ENCODE peak calls at places on chromosomes 2 and 18, in five cellular contexts. Y is A549, F is GM12878, R is upper lobe of left lung, H is HepG2. A is an unnamed sample.
A peak's percentile ranks its signal among the peaks of the same experiment; 100 is the strongest.

GRCh38 chr2:12624911-12625598 is 91.7 kb upstream of the TRIB2 start:
- ATAC-seq in Y (no peak), F (no peak), R (no peak), H (no peak), A (no peak)

GRCh38 chr2:159905901-159906300 is 107.9 kb upstream of the CD302 start:
- ATAC-seq in Y (no peak), F (no peak), R (no peak), H (peak; percentile 15), A (no peak)

GRCh38 chr2:170161516-170162260 is 16.3 kb upstream of the MYO3B start:
- ATAC-seq in Y (no peak), F (no peak), R (no peak), H (no peak), A (no peak)

GRCh38 chr2:73283545-73284295 is 558 bp downstream of the FBXO41 start:
- ATAC-seq in Y (peak; percentile 70), F (peak; percentile 40), R (peak; percentile 13), H (peak; percentile 78), A (peak; percentile 39)

GRCh38 chr2:97712693-97713295 is 582 bp upstream of the ZAP70 start:
- ATAC-seq in Y (no peak), F (no peak), R (no peak), H (peak; percentile 3), A (peak; percentile 6)

GRCh38 chr2:42025151-42025582 is 22.7 kb upstream of the PKDCC start:
- ATAC-seq in Y (peak; percentile 46), F (no peak), R (peak; percentile 55), H (peak; percentile 44), A (peak; percentile 40)

GRCh38 chr18:31490387-31490786 is 7.6 kb upstream of the DSG2 start:
- ATAC-seq in Y (no peak), F (peak; percentile 92), R (no peak), H (no peak), A (no peak)

GRCh38 chr2:189162566-189162965 is 17.0 kb downstream of the COL5A2 start:
- ATAC-seq in Y (no peak), F (no peak), R (no peak), H (no peak), A (no peak)

GRCh38 chr2:191474459-191474858 is 203.5 kb upstream of the NABP1 start:
- ATAC-seq in Y (no peak), F (no peak), R (no peak), H (no peak), A (no peak)

GRCh38 chr2:121804340-121804739 is 48.9 kb downstream of the TSN start:
- ATAC-seq in Y (no peak), F (peak; percentile 96), R (no peak), H (no peak), A (no peak)

GRCh38 chr2:212929116-212929515 is 222.3 kb downstream of the IKZF2 start:
- ATAC-seq in Y (no peak), F (peak; percentile 45), R (no peak), H (no peak), A (no peak)

GRCh38 chr2:237968048-237968862 is 1.4 kb downstream of the UBE2F start:
- ATAC-seq in Y (no peak), F (peak; percentile 76), R (peak; percentile 71), H (peak; percentile 50), A (peak; percentile 27)

GRCh38 chr18:13598591-13598990 is 127.8 kb downstream of the FAM210A start:
- ATAC-seq in Y (no peak), F (no peak), R (no peak), H (no peak), A (no peak)

GRCh38 chr2:175414872-175415487 is 233.5 kb upstream of the ATP5MC3 start:
- ATAC-seq in Y (peak; percentile 97), F (peak; percentile 81), R (peak; percentile 87), H (peak; percentile 97), A (no peak)

GRCh38 chr2:168160897-168161296 is 86.5 kb downstream of the STK39 start:
- ATAC-seq in Y (peak; percentile 77), F (peak; percentile 52), R (no peak), H (peak; percentile 67), A (no peak)

GRCh38 chr18:36572135-36572856 is 256.5 kb downstream of the TPGS2 start:
- ATAC-seq in Y (peak; percentile 84), F (peak; percentile 87), R (peak; percentile 74), H (peak; percentile 83), A (peak; percentile 55)

GRCh38 chr2:231241755-231242507 is 43.5 kb downstream of the ARMC9 start:
- ATAC-seq in Y (no peak), F (no peak), R (peak; percentile 81), H (no peak), A (peak; percentile 54)

GRCh38 chr2:23954325-23955014 is 14.2 kb downstream of the UBXN2A start:
- ATAC-seq in Y (no peak), F (no peak), R (no peak), H (no peak), A (no peak)

GRCh38 chr2:19684516-19684915 is 217.3 kb downstream of the TTC32 start:
- ATAC-seq in Y (no peak), F (no peak), R (no peak), H (no peak), A (no peak)

GRCh38 chr18:14768241-14768640 is 20.3 kb downstream of the ANKRD30B start:
- ATAC-seq in Y (no peak), F (no peak), R (no peak), H (no peak), A (no peak)

GRCh38 chr2:23469142-23469540 is 84.2 kb downstream of the KLHL29 start:
- ATAC-seq in Y (no peak), F (no peak), R (no peak), H (peak; percentile 29), A (no peak)

GRCh38 chr18:66495844-66496243 is 108.0 kb downstream of the CDH19 start:
- ATAC-seq in Y (peak; percentile 90), F (peak; percentile 95), R (no peak), H (peak; percentile 98), A (no peak)

GRCh38 chr2:217539126-217539525 is 463.7 kb downstream of the TNS1 start:
- ATAC-seq in Y (no peak), F (no peak), R (no peak), H (no peak), A (no peak)

GRCh38 chr2:239990966-239991365 is 34.2 kb downstream of the NDUFA10 start:
- ATAC-seq in Y (no peak), F (no peak), R (no peak), H (no peak), A (peak; percentile 41)

GRCh38 chr18:44911773-44912172 is 231.1 kb downstream of the SETBP1 start:
- ATAC-seq in Y (no peak), F (peak; percentile 64), R (no peak), H (no peak), A (no peak)

GRCh38 chr18:49368161-49368875 is 92.1 kb downstream of the DYM start:
- ATAC-seq in Y (no peak), F (no peak), R (no peak), H (peak; percentile 79), A (no peak)

GRCh38 chr2:101124684-101125366 is 26.4 kb downstream of the TBC1D8 start:
- ATAC-seq in Y (peak; percentile 85), F (no peak), R (peak; percentile 90), H (peak; percentile 85), A (peak; percentile 83)

GRCh38 chr2:95314964-95315611 is 17.9 kb downstream of the KCNIP3 start:
- ATAC-seq in Y (peak; percentile 86), F (peak; percentile 77), R (no peak), H (peak; percentile 86), A (no peak)

GRCh38 chr2:159658887-159659437 is 42.6 kb upstream of the BAZ2B start:
- ATAC-seq in Y (no peak), F (peak; percentile 88), R (peak; percentile 83), H (no peak), A (peak; percentile 83)

GRCh38 chr18:72652990-72653593 is 109.0 kb upstream of the CBLN2 start:
- ATAC-seq in Y (peak; percentile 66), F (peak; percentile 99), R (no peak), H (peak; percentile 86), A (no peak)

GRCh38 chr18:36314098-36314497 is 16.6 kb downstream of the FHOD3 start:
- ATAC-seq in Y (no peak), F (peak; percentile 36), R (peak; percentile 84), H (no peak), A (peak; percentile 88)

GRCh38 chr2:165877565-165878550 is 75.7 kb downstream of the TTC21B start:
- ATAC-seq in Y (no peak), F (peak; percentile 78), R (peak; percentile 40), H (no peak), A (no peak)

GRCh38 chr2:25505630-25506029 is 163.9 kb upstream of the DNMT3A start:
- ATAC-seq in Y (no peak), F (no peak), R (no peak), H (no peak), A (no peak)

GRCh38 chr2:64283641-64284371 is 139.6 kb upstream of the PELI1 start:
- ATAC-seq in Y (no peak), F (peak; percentile 97), R (peak; percentile 55), H (no peak), A (peak; percentile 56)

GRCh38 chr2:96970248-96970875 is 16.0 kb downstream of the FAM178B start:
- ATAC-seq in Y (peak; percentile 38), F (peak; percentile 21), R (peak; percentile 46), H (no peak), A (no peak)

GRCh38 chr18:70036771-70037452 is 89.2 kb upstream of the CD226 start:
- ATAC-seq in Y (no peak), F (peak; percentile 97), R (no peak), H (no peak), A (no peak)

GRCh38 chr2:85175369-85176299 is 42.4 kb downstream of the TCF7L1 start:
- ATAC-seq in Y (no peak), F (no peak), R (peak; percentile 63), H (peak; percentile 96), A (no peak)
- TF ChIP-seq EP300 in Y (no peak), F (no peak), R (no peak), H (peak; percentile 28), A (no peak)

GRCh38 chr18:42773870-42774269 is 341.6 kb downstream of the RIT2 start:
- ATAC-seq in Y (no peak), F (no peak), R (no peak), H (no peak), A (no peak)
- TF ChIP-seq EP300 in Y (no peak), F (no peak), R (no peak), H (no peak), A (no peak)

GRCh38 chr2:118209727-118210126 is 121.5 kb downstream of the INSIG2 start:
- ATAC-seq in Y (no peak), F (no peak), R (no peak), H (no peak), A (no peak)
- TF ChIP-seq EP300 in Y (no peak), F (no peak), R (no peak), H (no peak), A (no peak)

GRCh38 chr2:47486858-47487497 is 84.0 kb downstream of the MSH2 start:
- ATAC-seq in Y (no peak), F (peak; percentile 99), R (no peak), H (no peak), A (no peak)
- TF ChIP-seq EP300 in Y (no peak), F (peak; percentile 33), R (no peak), H (no peak), A (no peak)

DNA sequence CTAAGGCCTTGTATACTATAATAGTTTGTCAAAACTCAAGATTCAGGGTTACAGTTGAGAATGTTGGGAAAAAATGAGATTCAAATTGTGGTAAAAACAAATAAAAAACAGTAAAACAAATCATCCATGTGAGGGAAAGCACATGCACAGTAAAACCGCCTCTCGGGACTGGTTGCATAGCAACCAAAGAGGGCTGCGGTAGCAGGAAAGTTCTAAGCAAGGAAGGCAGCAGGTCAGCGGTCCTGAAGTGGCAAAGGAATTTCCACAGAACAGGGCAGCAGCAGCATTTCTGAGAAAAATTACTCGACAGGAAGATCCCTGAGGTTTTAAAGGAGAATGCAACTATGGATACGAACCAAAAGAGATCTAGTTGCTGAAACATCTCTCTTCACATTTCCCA is 93.7 kb downstream of the DYNAP start:
- ATAC-seq in Y (no peak), F (no peak), R (peak; percentile 73), H (no peak), A (no peak)
- TF ChIP-seq EP300 in Y (no peak), F (no peak), R (no peak), H (no peak), A (no peak)

A was measured in gastroesophageal sphincter.